ENCODE peak calls at places on chromosomes 11 and 22, in four cellular contexts. W is A549, B is GM12878, Q is IMR-90. U is an unnamed sample.

GRCh38 chr11:3220521-3221407 is 2.2 kb upstream of the MRGPRG start:
- DNase-seq in W (no peak), B (no peak), Q (no peak), U (no peak)

GRCh38 chr22:27810566-27810965 is 9.0 kb upstream of the MN1 start:
- DNase-seq in W (no peak), B (no peak), Q (peak; percentile 68), U (no peak)

GRCh38 chr22:35991168-35991567 is 37.5 kb downstream of the RBFOX2 start:
- DNase-seq in W (no peak), B (no peak), Q (peak; percentile 88), U (no peak)

GRCh38 chr11:88491674-88492073 is 154.1 kb upstream of the CTSC start:
- DNase-seq in W (no peak), B (no peak), Q (no peak), U (no peak)

GRCh38 chr22:37065149-37065548 is 13.6 kb downstream of the KCTD17 start:
- DNase-seq in W (no peak), B (no peak), Q (no peak), U (no peak)

GRCh38 chr11:26842883-26843282 is 121.0 kb upstream of the SLC5A12 start:
- DNase-seq in W (no peak), B (no peak), Q (no peak), U (no peak)

GRCh38 chr11:63554901-63555218 is 8.3 kb downstream of the PLAAT2 start:
- DNase-seq in W (no peak), B (no peak), Q (no peak), U (no peak)

GRCh38 chr11:103894034-103894433 is 142.4 kb upstream of the DDI1 start:
- DNase-seq in W (no peak), B (no peak), Q (no peak), U (no peak)

GRCh38 chr11:32435947-32436750 is 810 bp upstream of the WT1 start:
- DNase-seq in W (no peak), B (no peak), Q (no peak), U (no peak)

GRCh38 chr22:37525073-37525745 is 6.0 kb upstream of the CARD10 start:
- DNase-seq in W (peak; percentile 53), B (no peak), Q (peak; percentile 84), U (no peak)

GRCh38 chr22:29230916-29231875 is 25.5 kb downstream of the EMID1 start:
- DNase-seq in W (no peak), B (no peak), Q (no peak), U (no peak)

GRCh38 chr11:113850188-113850587 is 25.2 kb downstream of the USP28 start:
- DNase-seq in W (no peak), B (no peak), Q (no peak), U (no peak)

GRCh38 chr11:31419138-31419537 is 49.5 kb downstream of the DNAJC24 start:
- DNase-seq in W (no peak), B (no peak), Q (no peak), U (no peak)

GRCh38 chr11:108835624-108836023 is 170.8 kb downstream of the DDX10 start:
- DNase-seq in W (no peak), B (no peak), Q (no peak), U (no peak)

GRCh38 chr11:125300791-125301218 is 136.3 kb downstream of the PKNOX2 start:
- DNase-seq in W (peak; percentile 8), B (no peak), Q (peak; percentile 79), U (no peak)

GRCh38 chr11:99585606-99586005 is 564.9 kb downstream of the CNTN5 start:
- DNase-seq in W (no peak), B (no peak), Q (no peak), U (no peak)

DNA sequence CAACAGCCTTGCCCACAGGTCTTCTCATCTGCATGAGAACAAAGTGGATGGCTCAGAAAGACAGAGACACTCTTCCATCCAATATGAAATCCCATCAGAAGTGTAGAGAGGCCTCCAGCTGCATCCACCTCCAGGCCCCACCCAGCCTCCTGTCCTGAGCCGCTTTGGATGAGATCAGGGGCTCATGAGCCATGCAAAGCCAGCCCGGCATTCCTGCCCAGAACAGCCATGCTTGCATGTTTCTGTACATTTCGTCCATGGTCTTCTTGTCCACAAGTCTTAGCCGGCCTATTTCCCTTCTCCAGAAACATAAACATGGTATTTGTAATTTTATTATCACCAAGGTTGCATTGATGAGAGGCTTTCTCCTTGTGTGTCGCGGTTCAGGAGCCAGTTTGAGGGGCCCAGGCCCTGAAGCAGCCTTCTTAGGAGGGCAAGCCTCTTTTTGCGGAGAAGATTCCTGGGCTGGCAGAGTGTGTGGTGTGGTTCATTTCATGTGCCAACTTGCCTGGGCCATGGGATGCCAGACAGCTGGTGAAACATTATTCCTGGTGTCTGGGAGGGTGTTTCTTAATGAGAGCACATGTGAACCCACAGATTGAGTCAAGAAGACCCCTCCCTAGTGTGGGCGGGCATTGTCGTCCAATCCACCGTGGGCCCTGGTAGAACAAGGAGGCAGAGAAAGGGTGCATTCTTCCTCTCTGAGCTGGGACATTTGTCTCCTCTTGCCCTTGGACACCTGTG is 928.9 kb downstream of the TBC1D22A start:
- DNase-seq in W (no peak), B (no peak), Q (no peak), U (no peak)
- TF ChIP-seq ELK1 in W (no peak), B (no peak), Q (no peak), U (no peak)

DNA sequence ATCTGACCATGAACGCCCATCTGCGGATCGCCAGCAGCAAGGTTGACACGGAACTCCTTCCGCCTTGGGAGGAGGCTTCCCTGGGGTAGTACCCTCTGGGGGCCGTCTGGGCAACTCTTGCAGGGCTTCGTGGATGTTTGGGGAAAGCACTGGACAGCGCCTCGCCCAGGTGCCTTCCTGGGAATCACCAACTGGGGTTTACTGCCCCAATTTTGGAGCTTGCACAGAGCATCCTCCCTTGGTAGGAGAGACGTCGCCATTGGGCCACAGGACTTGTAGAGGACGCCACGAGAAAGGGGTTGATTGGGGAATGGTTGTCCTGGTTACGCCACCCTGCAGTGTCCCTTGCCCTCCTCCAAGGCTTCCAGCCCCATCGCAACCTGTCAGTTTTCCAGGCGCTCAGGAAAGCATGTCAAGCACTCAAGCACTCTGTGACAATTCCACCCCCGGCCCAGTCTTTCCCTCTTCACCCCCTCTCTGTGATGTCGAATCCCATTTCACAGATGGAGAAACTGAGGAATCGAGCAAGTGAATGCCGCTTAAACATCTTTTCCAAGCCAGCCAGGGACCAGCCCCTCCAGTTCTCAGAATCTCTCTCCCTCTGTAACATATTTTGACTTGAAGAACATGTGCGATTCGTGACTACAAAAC is 893 bp upstream of the PRDM11 start:
- DNase-seq in W (no peak), B (no peak), Q (peak; percentile 35), U (no peak)
- TF ChIP-seq ELK1 in W (no peak), B (no peak), Q (no peak), U (no peak)

DNA sequence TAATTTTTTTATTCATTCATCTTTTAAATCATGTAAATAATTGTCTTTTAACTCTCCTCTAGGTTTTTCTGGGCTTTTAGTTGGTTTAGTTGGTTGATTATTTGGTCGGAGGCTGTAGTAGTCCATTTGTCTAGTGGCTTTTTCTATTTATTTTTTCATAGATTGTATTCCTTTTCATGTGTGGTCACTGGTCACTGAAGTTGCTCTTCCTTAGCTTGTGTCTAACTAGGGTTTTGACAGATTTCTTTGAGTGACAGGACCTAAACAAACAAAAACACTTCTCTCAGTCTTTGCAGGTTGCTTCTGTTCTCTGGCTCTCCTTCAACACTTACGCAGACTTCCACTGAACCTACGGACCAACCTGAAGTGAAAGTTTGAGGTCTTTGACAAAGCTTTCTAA is 112.6 kb downstream of the EMSY start:
- DNase-seq in W (no peak), B (no peak), Q (no peak), U (no peak)
- TF ChIP-seq ELK1 in W (no peak), B (no peak), Q (no peak), U (no peak)

GRCh38 chr11:68036717-68037239 is 2.0 kb upstream of the TCIRG1 start:
- DNase-seq in W (no peak), B (no peak), Q (no peak), U (no peak)
- TF ChIP-seq ELK1 in W (no peak), B (no peak), Q (no peak), U (no peak)

GRCh38 chr11:6646040-6646439 is 9.6 kb downstream of the DCHS1 start:
- DNase-seq in W (no peak), B (no peak), Q (peak; percentile 80), U (no peak)

GRCh38 chr11:6647282-6647679 is 8.3 kb downstream of the DCHS1 start:
- DNase-seq in W (no peak), B (no peak), Q (peak; percentile 56), U (no peak)

GRCh38 chr11:6648505-6648904 is 7.1 kb downstream of the DCHS1 start:
- DNase-seq in W (no peak), B (no peak), Q (no peak), U (no peak)

GRCh38 chr11:6646631-6647281 is 8.9 kb downstream of the DCHS1 start:
- DNase-seq in W (no peak), B (peak; percentile 61), Q (peak; percentile 60), U (no peak)

GRCh38 chr11:6647836-6648235 is 7.8 kb downstream of the DCHS1 start:
- DNase-seq in W (no peak), B (no peak), Q (no peak), U (no peak)
- TF ChIP-seq ELK1 in W (no peak), B (no peak), Q (no peak), U (no peak)

GRCh38 chr22:46515208-46516111 is 22.0 kb downstream of the CELSR1 start:
- DNase-seq in W (no peak), B (no peak), Q (peak; percentile 45), U (no peak)
- TF ChIP-seq ELK1 in W (no peak), B (no peak), Q (no peak), U (no peak)

DNA sequence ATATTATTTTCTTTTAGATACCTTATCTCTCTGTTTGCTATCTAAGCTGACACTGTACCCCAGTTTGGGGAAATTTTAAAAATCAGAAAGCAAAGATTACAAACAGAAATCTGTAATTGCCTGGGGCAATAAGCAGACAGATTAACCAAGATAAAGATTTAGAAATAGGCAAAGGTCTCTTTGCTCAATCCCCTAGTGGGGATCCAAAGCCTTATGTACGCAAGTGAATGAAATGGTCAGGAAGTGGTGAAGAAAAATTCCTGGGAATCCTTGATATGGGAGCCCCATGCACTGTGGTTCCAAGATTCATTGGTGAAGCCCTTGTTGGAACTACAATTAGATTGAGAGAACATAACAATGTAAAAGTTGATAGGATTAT is 139.5 kb upstream of the GUCY1A2 start:
- DNase-seq in W (no peak), B (no peak), Q (no peak), U (no peak)
- TF ChIP-seq ELK1 in W (no peak), B (no peak), Q (no peak), U (no peak)

DNA sequence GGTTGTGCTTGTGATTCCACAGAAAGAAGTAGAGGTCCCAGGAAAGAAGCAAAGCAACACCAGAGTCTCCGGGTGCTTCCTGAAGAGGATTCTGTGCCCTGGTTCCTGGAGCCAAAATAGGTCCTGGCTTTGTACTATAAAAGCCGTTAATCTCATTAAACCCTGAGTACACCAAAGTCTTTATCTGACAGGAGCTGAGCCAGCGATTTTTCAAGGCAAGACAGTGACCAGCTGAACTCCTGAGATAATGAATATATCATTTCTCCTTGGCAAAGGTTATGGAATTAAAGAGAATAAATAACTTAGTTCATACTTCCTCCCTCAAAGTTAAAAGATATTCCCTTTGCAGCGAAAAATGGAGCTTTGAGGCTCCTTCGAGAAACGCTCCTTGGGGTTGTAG is 5.2 kb downstream of the TMEM138 start:
- DNase-seq in W (no peak), B (no peak), Q (no peak), U (no peak)
- TF ChIP-seq ELK1 in W (no peak), B (no peak), Q (no peak), U (no peak)

GRCh38 chr11:78420796-78421209 is 3.2 kb upstream of the GAB2 start:
- DNase-seq in W (no peak), B (no peak), Q (peak; percentile 85), U (no peak)
- TF ChIP-seq ELK1 in W (no peak), B (no peak), Q (no peak), U (no peak)